ENCODE peak calls at places on chromosomes 1 and 21, in nine cellular contexts. U, C, L, R, S, P, J, H and B are unnamed samples.

GRCh38 chr1:201636065-201636464 is 97.1 kb downstream of the NAV1 start:
- DNase-seq in R (no peak), L (no peak), H (no peak), C (no peak), S (no peak), U (no peak), J (no peak), P (no peak), B (no peak)

GRCh38 chr1:234616644-234617043 is 6.7 kb upstream of the IRF2BP2 start:
- DNase-seq in P (no peak), U (no peak), C (no peak), R (no peak), H (peak), L (no peak), S (no peak), J (no peak), B (no peak)

GRCh38 chr1:19676438-19676922 is 11.8 kb downstream of the HTR6 start:
- DNase-seq in P (no peak), J (no peak), H (peak), L (peak), R (peak), S (peak), U (peak), C (no peak), B (peak)

GRCh38 chr21:43937898-43938309 is 72.9 kb downstream of the AGPAT3 start:
- DNase-seq in S (no peak), P (no peak), J (no peak), L (no peak), R (no peak), C (no peak), H (no peak), U (peak), B (no peak)

GRCh38 chr1:6145351-6145750 is 34.8 kb downstream of the CHD5 start:
- DNase-seq in J (no peak), S (no peak), L (no peak), P (no peak), C (no peak), H (no peak), U (no peak), R (no peak), B (no peak)

GRCh38 chr1:226035915-226036314 is 26.6 kb upstream of the H3-3A start:
- DNase-seq in C (no peak), R (no peak), L (no peak), P (no peak), S (no peak), H (no peak), U (no peak), J (no peak), B (no peak)

GRCh38 chr1:9838946-9839345 is 15.2 kb upstream of the CLSTN1 start:
- DNase-seq in H (no peak), S (no peak), J (no peak), C (peak), L (no peak), U (no peak), R (no peak), P (no peak), B (no peak)

GRCh38 chr1:231070758-231071443 is 30.8 kb upstream of the FAM89A start:
- DNase-seq in P (no peak), H (no peak), U (no peak), C (no peak), S (no peak), J (no peak), L (no peak), R (no peak), B (no peak)

GRCh38 chr1:20165522-20165951 is 20.4 kb upstream of the UBXN10 start:
- DNase-seq in H (no peak), L (no peak), J (no peak), S (peak), C (no peak), R (no peak), P (peak), U (no peak), B (no peak)

GRCh38 chr1:160074865-160075264 is 4.9 kb upstream of the KCNJ10 start:
- DNase-seq in C (no peak), J (no peak), H (no peak), S (no peak), L (no peak), R (no peak), U (no peak), P (no peak), B (no peak)

GRCh38 chr21:14890141-14890540 is 174.7 kb downstream of the NRIP1 start:
- DNase-seq in J (no peak), P (no peak), H (no peak), C (no peak), R (no peak), S (no peak), U (no peak), L (no peak), B (no peak)

GRCh38 chr1:88855986-88856385 is 35.4 kb downstream of the GTF2B start:
- DNase-seq in U (no peak), L (no peak), R (no peak), H (no peak), J (no peak), S (no peak), P (no peak), C (no peak), B (no peak)

GRCh38 chr1:22915280-22915679 is 57.4 kb downstream of the LACTBL1 start:
- DNase-seq in S (no peak), R (no peak), C (no peak), P (no peak), L (peak), U (no peak), H (no peak), J (no peak), B (no peak)

GRCh38 chr1:89356658-89357400 is 7.0 kb upstream of the GBP6 start:
- DNase-seq in C (no peak), P (no peak), H (peak), R (no peak), J (no peak), S (no peak), U (no peak), L (no peak), B (peak)

GRCh38 chr21:33949516-33950424 is 34.2 kb upstream of the ATP5PO start:
- DNase-seq in P (no peak), J (peak), U (no peak), R (no peak), H (no peak), S (no peak), C (no peak), L (no peak), B (no peak)

DNA sequence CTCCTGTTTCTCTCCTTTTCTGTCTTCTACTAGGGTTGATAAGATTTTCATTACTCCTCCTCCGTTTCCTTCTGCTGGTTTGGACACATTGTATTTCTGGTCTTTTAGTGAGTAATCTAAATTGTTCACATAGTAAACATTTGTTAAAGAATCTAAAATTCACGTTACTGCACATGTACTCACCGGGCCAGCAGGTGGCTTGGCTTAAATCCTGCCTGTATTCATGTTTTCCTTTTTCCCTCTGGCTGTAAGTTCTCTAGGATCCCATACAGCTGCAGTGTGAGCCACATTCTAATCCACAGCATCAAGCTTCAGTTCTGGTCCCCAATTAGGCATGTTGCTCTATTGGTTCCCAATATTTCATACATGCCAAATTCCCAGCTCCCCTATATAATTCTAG is 958.3 kb downstream of the ADGRL2 start:
- DNase-seq in U (no peak), H (no peak), L (no peak), C (no peak), R (no peak), S (no peak), P (no peak), J (no peak), B (no peak)
- TF ChIP-seq CTCF in U (no peak), H (peak), L (no peak), C (no peak), R (no peak), S (no peak), P (peak), J (no peak), B (peak)

GRCh38 chr1:16081636-16082035 is 8.2 kb upstream of the FAM131C start:
- DNase-seq in S (no peak), L (no peak), P (no peak), H (no peak), C (no peak), U (no peak), J (no peak), R (no peak), B (no peak)
- H3K4me3 ChIP-seq in S (no peak), L (no peak), P (no peak), H (no peak), C (no peak), U (no peak), J (no peak), R (no peak), B (no peak)

GRCh38 chr1:24172598-24172997 is 14.5 kb downstream of the IFNLR1 start:
- DNase-seq in J (no peak), L (no peak), R (no peak), H (no peak), P (no peak), S (no peak), U (peak), C (no peak), B (no peak)

GRCh38 chr1:24175033-24175755 is 11.9 kb downstream of the IFNLR1 start:
- DNase-seq in H (no peak), J (no peak), C (no peak), U (peak), S (no peak), P (no peak), L (no peak), R (no peak), B (no peak)

GRCh38 chr1:24169286-24169685 is 17.8 kb downstream of the IFNLR1 start:
- DNase-seq in R (no peak), S (no peak), U (peak), C (no peak), H (no peak), J (no peak), P (no peak), L (no peak), B (no peak)

GRCh38 chr1:24177161-24177560 is 9.9 kb downstream of the IFNLR1 start:
- DNase-seq in C (no peak), U (peak), L (no peak), R (no peak), H (no peak), P (no peak), J (no peak), S (no peak), B (no peak)

GRCh38 chr1:24173638-24174325 is 13.3 kb downstream of the IFNLR1 start:
- DNase-seq in J (no peak), U (peak), L (no peak), S (no peak), R (no peak), P (no peak), H (no peak), C (no peak), B (no peak)
- TF ChIP-seq CTCF in J (no peak), U (no peak), L (no peak), S (no peak), R (no peak), P (no peak), H (no peak), C (no peak), B (no peak)

GRCh38 chr1:196607940-196608339 is 300 bp downstream of the KCNT2 start:
- DNase-seq in S (peak), R (no peak), L (no peak), P (no peak), J (no peak), C (no peak), H (peak), U (no peak), B (no peak)

GRCh38 chr1:196611873-196612272 is 3.6 kb upstream of the KCNT2 start:
- DNase-seq in L (no peak), R (no peak), P (no peak), H (no peak), C (no peak), U (no peak), S (no peak), J (no peak), B (no peak)

GRCh38 chr1:196608401-196609113 is at the start of gene KCNT2:
- DNase-seq in C (no peak), H (peak), R (peak), U (peak), J (no peak), L (peak), P (no peak), S (peak), B (peak)

GRCh38 chr1:196603651-196604050 is 4.6 kb downstream of the KCNT2 start:
- DNase-seq in S (no peak), R (no peak), H (no peak), L (no peak), P (no peak), J (no peak), U (no peak), C (no peak), B (no peak)

GRCh38 chr1:196609114-196609737 is 986 bp upstream of the KCNT2 start:
- DNase-seq in S (peak), R (peak), J (no peak), H (peak), P (no peak), C (no peak), U (no peak), L (no peak), B (peak)
- H3K4me3 ChIP-seq in S (peak), R (peak), J (no peak), H (peak), P (no peak), C (peak), U (no peak), L (peak), B (peak)

GRCh38 chr1:193333166-193333565 is 146.8 kb upstream of the B3GALT2 start:
- DNase-seq in P (no peak), U (no peak), R (no peak), L (no peak), J (no peak), S (no peak), C (no peak), H (no peak), B (no peak)

GRCh38 chr1:193335797-193336428 is 149.5 kb upstream of the B3GALT2 start:
- DNase-seq in U (no peak), C (no peak), J (no peak), L (no peak), H (peak), S (peak), R (no peak), P (no peak), B (no peak)

GRCh38 chr1:193342811-193343210 is 156.4 kb upstream of the B3GALT2 start:
- DNase-seq in U (no peak), C (no peak), H (no peak), R (no peak), L (no peak), P (no peak), J (no peak), S (no peak), B (no peak)

GRCh38 chr1:193339396-193339795 is 153.0 kb upstream of the B3GALT2 start:
- DNase-seq in P (no peak), U (no peak), L (no peak), R (no peak), H (no peak), C (no peak), S (no peak), J (no peak), B (no peak)

GRCh38 chr1:193338194-193338593 is 151.8 kb upstream of the B3GALT2 start:
- DNase-seq in C (no peak), U (no peak), S (peak), H (peak), L (no peak), J (no peak), P (no peak), R (no peak), B (no peak)
- TF ChIP-seq CTCF in C (no peak), U (peak), S (no peak), H (no peak), L (no peak), J (no peak), P (no peak), R (peak), B (peak)

DNA sequence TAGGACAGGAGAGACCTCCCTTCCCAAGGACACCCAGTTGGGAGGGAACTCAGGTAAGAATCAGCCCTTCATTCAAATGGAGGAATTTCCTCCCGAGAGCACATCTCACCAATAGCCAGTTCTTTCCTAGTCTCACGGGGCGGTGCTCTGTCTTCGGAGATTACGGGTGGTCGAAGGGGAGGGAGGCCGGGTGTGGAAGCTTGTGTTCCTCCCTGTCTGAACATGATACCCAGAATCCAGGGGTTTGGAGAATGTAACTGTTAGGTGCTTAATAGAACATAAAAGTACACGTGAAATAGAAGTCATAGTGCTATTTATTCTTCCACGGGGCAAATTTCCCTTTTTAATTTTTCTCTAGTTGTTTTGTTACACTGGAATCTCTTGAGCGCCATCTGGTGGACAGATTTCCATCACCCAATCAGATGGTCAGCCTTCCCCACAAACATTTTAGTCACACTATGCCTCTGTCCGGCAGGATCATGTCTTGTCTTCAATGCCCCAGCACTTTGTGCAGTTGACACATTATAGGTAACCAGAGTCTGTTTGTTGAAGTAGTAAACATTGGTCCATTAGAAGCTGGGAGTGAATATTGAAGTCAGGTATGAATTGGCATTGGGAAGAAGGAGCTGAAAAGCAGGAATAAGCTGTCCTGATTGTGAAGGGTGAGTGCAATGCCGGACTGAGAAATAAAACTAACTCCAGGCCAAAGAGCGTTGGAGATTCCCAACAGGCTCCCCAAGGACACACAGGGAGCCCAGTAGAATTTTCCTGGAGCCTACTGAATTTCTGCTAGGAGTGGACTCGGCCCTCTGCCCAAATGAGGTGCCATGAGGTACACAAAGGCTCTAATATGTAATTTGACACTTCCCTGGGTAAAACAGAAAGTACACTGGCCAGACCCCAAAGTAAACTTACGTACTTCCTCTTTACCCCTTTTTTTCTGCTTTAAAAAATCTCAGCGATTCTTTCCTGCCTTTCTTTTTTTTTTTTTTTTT is 27.6 kb upstream of the ZNF697 start:
- DNase-seq in U (peak), S (peak), H (peak), P (peak), C (no peak), J (peak), R (peak), L (peak), B (peak)
- H3K4me3 ChIP-seq in U (no peak), S (peak), H (peak), P (peak), C (peak), J (peak), R (peak), L (peak), B (peak)

GRCh38 chr1:114780344-114781226 is at the start of gene SIKE1:
- DNase-seq in P (peak), R (peak), H (peak), L (peak), U (peak), S (peak), J (peak), C (peak), B (peak)
- TF ChIP-seq CTCF in P (no peak), R (peak), H (no peak), L (peak), U (peak), S (no peak), J (no peak), C (peak), B (peak)